ENCODE peak calls at places on chromosomes 4 and X, in eight cellular contexts. B is lower lobe of right lung; Q is activated CD4-positive, alpha-beta T cell treated with anti-CD3 and anti-CD28 coated beads, Interleukin-2, amount 10 ng/mL, durations not matched to agents 24 days and 14 days; X is NCI-H774; O is epithelial cell of prostate; P is T-helper 9 cell; T is non-pigmented ciliary epithelial cell; R is central memory CD4-positive, alpha-beta T cell. H is an unnamed sample.

GRCh38 chr4:145298885-145299284 is 118.5 kb upstream of the OTUD4 start:
- DNase-seq in O (no peak), P (no peak), X (no peak), R (no peak), Q (no peak), B (no peak), T (no peak), H (no peak)

GRCh38 chrX:37844622-37845021 is 2.7 kb downstream of the DYNLT3 start:
- DNase-seq in O (peak), X (no peak), B (no peak), R (no peak), T (no peak), Q (no peak), P (no peak), H (no peak)

GRCh38 chr4:105422207-105422920 is 51.5 kb downstream of the PPA2 start:
- DNase-seq in T (no peak), O (no peak), P (no peak), B (no peak), X (no peak), R (no peak), Q (no peak), H (no peak)

GRCh38 chrX:2462780-2463179 is 38.0 kb downstream of the DHRSX start:
- DNase-seq in T (no peak), B (no peak), R (no peak), P (no peak), O (no peak), X (no peak), Q (no peak), H (no peak)

GRCh38 chrX:71541546-71542022 is 8.7 kb downstream of the OGT start:
- DNase-seq in Q (peak), B (no peak), P (no peak), X (no peak), T (no peak), O (no peak), R (no peak), H (no peak)

GRCh38 chrX:150361777-150362351 is 1.3 kb upstream of the MAMLD1 start:
- DNase-seq in P (no peak), R (no peak), T (no peak), Q (peak), B (peak), O (no peak), X (no peak), H (no peak)

GRCh38 chrX:109826954-109827708 is 94.1 kb upstream of the ACSL4 start:
- DNase-seq in P (no peak), T (no peak), R (no peak), Q (no peak), B (no peak), O (no peak), X (no peak), H (no peak)

GRCh38 chr4:155960522-155960921 is 6.9 kb upstream of the CTSO start:
- DNase-seq in O (no peak), B (no peak), P (no peak), T (no peak), R (no peak), X (no peak), Q (no peak), H (no peak)

GRCh38 chr4:101954975-101955678 is 164.6 kb downstream of the BANK1 start:
- DNase-seq in Q (no peak), R (no peak), P (no peak), B (no peak), O (no peak), T (no peak), X (no peak), H (no peak)

GRCh38 chr4:41426523-41426922 is 111.4 kb upstream of the LIMCH1 start:
- DNase-seq in P (no peak), T (no peak), O (no peak), B (no peak), R (no peak), X (no peak), Q (no peak), H (no peak)

GRCh38 chr4:138444260-138444659 is 202.1 kb upstream of the SLC7A11 start:
- DNase-seq in T (no peak), Q (no peak), P (no peak), X (no peak), R (no peak), O (no peak), B (no peak), H (no peak)

GRCh38 chr4:25448379-25449109 is 71.5 kb downstream of the ANAPC4 start:
- DNase-seq in P (no peak), Q (no peak), O (no peak), B (no peak), R (no peak), X (no peak), T (no peak), H (no peak)

GRCh38 chr4:177671845-177672244 is 229.6 kb upstream of the AGA start:
- DNase-seq in O (no peak), X (no peak), B (no peak), P (no peak), T (no peak), R (no peak), Q (no peak), H (no peak)

GRCh38 chrX:41276661-41277506 is 57.1 kb upstream of the DDX3X start:
- DNase-seq in O (no peak), Q (peak), T (no peak), R (no peak), B (no peak), P (no peak), X (no peak), H (peak)

GRCh38 chr4:61447918-61448317 is 247.8 kb downstream of the ADGRL3 start:
- DNase-seq in Q (no peak), R (no peak), O (no peak), B (no peak), T (no peak), P (no peak), X (no peak), H (no peak)

GRCh38 chr4:89184407-89184806 is 73.1 kb downstream of the TIGD2 start:
- DNase-seq in Q (no peak), R (no peak), X (no peak), P (no peak), B (no peak), T (no peak), O (no peak), H (no peak)

GRCh38 chrX:142680038-142680437 is 345.7 kb upstream of the SPANXN4 start:
- DNase-seq in P (no peak), T (no peak), B (no peak), O (no peak), X (no peak), R (no peak), Q (no peak), H (no peak)

GRCh38 chrX:49193542-49193964 is 6.4 kb downstream of the SYP start:
- DNase-seq in P (no peak), X (no peak), Q (no peak), O (no peak), B (no peak), T (no peak), R (no peak), H (no peak)

GRCh38 chr4:158316264-158316663 is 106.0 kb downstream of the TMEM144 start:
- DNase-seq in Q (no peak), P (no peak), X (no peak), R (no peak), B (no peak), T (peak), O (no peak), H (no peak)

H was measured in naive thymus-derived CD4-positive, alpha-beta T cell.